ENCODE peak calls at places on chromosomes 11 and 22, in five cellular contexts. B is HCT116, P is K562, M is H1, F is GM12878. U is an unnamed sample.

GRCh38 chr22:21641417-21641794 is 696 bp upstream of the SDF2L1 start:
- DNase-seq in B (no peak), P (peak), M (no peak), F (no peak), U (no peak)

GRCh38 chr11:221539-221938 is 14.0 kb downstream of the RIC8A start:
- DNase-seq in B (no peak), P (no peak), M (no peak), F (no peak), U (no peak)

GRCh38 chr11:35218956-35219355 is 80.0 kb downstream of the CD44 start:
- DNase-seq in B (no peak), P (no peak), M (no peak), F (no peak), U (no peak)

GRCh38 chr11:82846037-82846383 is 54.2 kb downstream of the PRCP start:
- DNase-seq in B (no peak), P (no peak), M (no peak), F (no peak), U (no peak)

GRCh38 chr11:128464878-128465277 is 122.5 kb downstream of the ETS1 start:
- DNase-seq in B (no peak), P (no peak), M (no peak), F (no peak), U (no peak)

GRCh38 chr11:43944761-43945311 is 2.4 kb downstream of the C11orf96 start:
- DNase-seq in B (no peak), P (peak), M (no peak), F (no peak), U (peak)

GRCh38 chr11:86749376-86749775 is 51.0 kb upstream of the PRSS23 start:
- DNase-seq in B (no peak), P (peak), M (no peak), F (no peak), U (no peak)

GRCh38 chr11:106514706-106515105 is 437.2 kb downstream of the AASDHPPT start:
- DNase-seq in B (no peak), P (no peak), M (no peak), F (no peak), U (no peak)

GRCh38 chr11:115941481-115941993 is 437.3 kb upstream of the CADM1 start:
- DNase-seq in B (no peak), P (peak), M (no peak), F (no peak), U (peak)

DNA sequence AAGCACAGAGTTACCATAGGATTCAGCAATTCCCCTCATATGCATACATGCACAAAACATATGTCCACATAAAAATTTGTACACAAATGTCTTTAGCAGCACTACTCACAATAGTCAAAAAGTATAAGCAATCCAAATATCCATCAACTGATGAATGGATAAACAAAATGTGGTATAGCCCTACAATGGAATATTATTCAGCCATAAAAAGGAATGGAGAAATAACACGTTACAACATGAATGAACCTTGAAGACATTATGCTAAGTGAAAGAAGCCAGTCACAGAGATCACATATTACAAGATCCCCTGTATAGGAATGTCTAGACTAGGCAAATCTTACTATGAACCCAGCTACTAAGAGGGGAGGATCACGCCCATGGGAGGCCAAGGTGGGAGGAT is 7.2 kb downstream of the PRR14L start:
- DNase-seq in B (no peak), P (no peak), M (no peak), F (no peak), U (no peak)
- TF ChIP-seq JUND in B (no peak), P (no peak), M (no peak), F (no peak), U (no peak)

GRCh38 chr11:14554959-14555358 is 34.8 kb upstream of the PSMA1 start:
- DNase-seq in B (no peak), P (no peak), M (no peak), F (no peak), U (no peak)
- TF ChIP-seq JUND in B (no peak), P (no peak), M (no peak), F (no peak), U (no peak)

GRCh38 chr11:11416917-11417316 is 63.9 kb upstream of the CSNK2A3 start:
- DNase-seq in B (no peak), P (no peak), M (no peak), F (no peak), U (no peak)
- TF ChIP-seq JUND in B (no peak), P (no peak), M (no peak), F (no peak), U (no peak)

DNA sequence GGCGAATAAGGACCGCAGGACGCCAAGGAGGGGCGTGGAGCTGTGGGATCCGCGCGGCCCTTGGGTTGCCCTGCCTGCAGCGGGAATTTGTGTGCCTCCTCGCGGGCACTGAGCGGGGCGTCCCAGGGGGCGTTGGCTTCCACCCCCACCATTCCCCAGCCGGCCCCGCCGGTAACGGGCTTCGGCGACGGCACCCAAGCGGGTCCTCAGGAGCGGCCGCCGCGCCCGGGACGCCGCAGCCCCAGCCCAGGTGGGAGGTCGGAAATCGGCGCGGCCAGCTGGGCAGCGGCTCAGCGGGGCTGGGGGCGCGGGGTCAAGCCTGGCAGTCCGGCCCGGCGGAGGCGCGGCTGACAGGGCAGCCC is 320 bp downstream of the CLTCL1 start:
- DNase-seq in B (no peak), P (peak), M (no peak), F (no peak), U (peak)
- TF ChIP-seq JUND in B (no peak), P (no peak), M (no peak), F (no peak), U (no peak)

GRCh38 chr11:126570489-126570888 is 215.0 kb downstream of the ST3GAL4 start:
- DNase-seq in B (no peak), P (no peak), M (no peak), F (no peak), U (no peak)

GRCh38 chr11:126564588-126564987 is 209.1 kb downstream of the ST3GAL4 start:
- DNase-seq in B (no peak), P (no peak), M (peak), F (no peak), U (no peak)

GRCh38 chr11:126567419-126567818 is 211.9 kb downstream of the ST3GAL4 start:
- DNase-seq in B (no peak), P (no peak), M (no peak), F (no peak), U (no peak)
- TF ChIP-seq JUND in B (no peak), P (no peak), M (no peak), F (no peak), U (no peak)

GRCh38 chr11:117670443-117670842 is 126.6 kb downstream of the DSCAML1 start:
- DNase-seq in B (no peak), P (no peak), M (no peak), F (no peak), U (no peak)

GRCh38 chr11:117668291-117668690 is 128.7 kb downstream of the DSCAML1 start:
- DNase-seq in B (no peak), P (no peak), M (no peak), F (no peak), U (peak)

GRCh38 chr11:117669616-117670015 is 127.4 kb downstream of the DSCAML1 start:
- DNase-seq in B (no peak), P (no peak), M (no peak), F (no peak), U (no peak)

GRCh38 chr11:117670924-117671323 is 126.1 kb downstream of the DSCAML1 start:
- DNase-seq in B (no peak), P (no peak), M (peak), F (no peak), U (no peak)

GRCh38 chr11:117669062-117669461 is 128.0 kb downstream of the DSCAML1 start:
- DNase-seq in B (no peak), P (no peak), M (no peak), F (no peak), U (no peak)
- TF ChIP-seq JUND in B (no peak), P (no peak), M (no peak), F (no peak), U (no peak)

GRCh38 chr11:126443120-126443519 is 87.6 kb downstream of the ST3GAL4 start:
- DNase-seq in B (no peak), P (no peak), M (no peak), F (no peak), U (no peak)
- TF ChIP-seq JUND in B (no peak), P (no peak), M (no peak), F (no peak), U (no peak)

GRCh38 chr22:45657701-45658100 is 13.9 kb upstream of the ATXN10 start:
- DNase-seq in B (no peak), P (no peak), M (no peak), F (no peak), U (no peak)
- TF ChIP-seq JUND in B (no peak), P (no peak), M (no peak), F (no peak), U (no peak)

U was measured in T47D.